ENCODE peak calls at places on chromosomes 1 and 21, in four cellular contexts. B is K562, O is GM12878, U is HepG2. W is an unnamed sample.

GRCh38 chr21:46080171-46081021 is 17.5 kb upstream of the COL6A2 start:
- DNase-seq in B (no peak), O (no peak), U (no peak), W (no peak)

GRCh38 chr1:223712856-223713494 is 636 bp downstream of the CAPN2 start:
- DNase-seq in B (peak), O (no peak), U (no peak), W (no peak)

GRCh38 chr1:211601982-211602644 is 23.2 kb upstream of the SLC30A1 start:
- DNase-seq in B (no peak), O (no peak), U (no peak), W (no peak)

GRCh38 chr1:159925713-159926066 is 383 bp upstream of the TAGLN2 start:
- DNase-seq in B (peak), O (no peak), U (no peak), W (no peak)

GRCh38 chr21:41672543-41672915 is 94.3 kb downstream of the RIPK4 start:
- DNase-seq in B (no peak), O (no peak), U (no peak), W (no peak)

GRCh38 chr1:177914603-177915002 is 55.3 kb downstream of the SEC16B start:
- DNase-seq in B (no peak), O (no peak), U (peak), W (no peak)

GRCh38 chr1:100009458-100009857 is 39.7 kb downstream of the SLC35A3 start:
- DNase-seq in B (no peak), O (no peak), U (no peak), W (no peak)

GRCh38 chr21:14541840-14542495 is 4.1 kb downstream of the SAMSN1 start:
- DNase-seq in B (peak), O (no peak), U (no peak), W (no peak)

GRCh38 chr1:197013234-197013633 is 35.9 kb downstream of the CFHR5 start:
- DNase-seq in B (no peak), O (no peak), U (no peak), W (no peak)

GRCh38 chr21:42633858-42634257 is 19.6 kb upstream of the PDE9A start:
- DNase-seq in B (no peak), O (no peak), U (no peak), W (no peak)

GRCh38 chr1:4801192-4801924 is 146.9 kb downstream of the AJAP1 start:
- DNase-seq in B (no peak), O (no peak), U (no peak), W (no peak)

GRCh38 chr1:225321784-225322183 is 106.1 kb downstream of the LBR start:
- DNase-seq in B (no peak), O (no peak), U (no peak), W (no peak)

GRCh38 chr1:205069371-205070125 is 14.7 kb downstream of the TMEM81 start:
- DNase-seq in B (no peak), O (no peak), U (no peak), W (no peak)

GRCh38 chr1:149977345-149977744 is 33.2 kb downstream of the OTUD7B start:
- DNase-seq in B (no peak), O (no peak), U (no peak), W (no peak)

GRCh38 chr1:200118779-200119505 is 91.4 kb downstream of the NR5A2 start:
- DNase-seq in B (no peak), O (no peak), U (no peak), W (no peak)

GRCh38 chr21:31514598-31514997 is 144.9 kb upstream of the SOD1 start:
- DNase-seq in B (no peak), O (no peak), U (no peak), W (peak)

GRCh38 chr1:152148051-152148450 is 11.0 kb downstream of the RPTN start:
- DNase-seq in B (no peak), O (no peak), U (no peak), W (no peak)

GRCh38 chr1:246779561-246780175 is 55.5 kb downstream of the SCCPDH start:
- DNase-seq in B (no peak), O (no peak), U (no peak), W (no peak)

GRCh38 chr1:204465469-204466415 is 28.9 kb downstream of the PIK3C2B start:
- DNase-seq in B (peak), O (peak), U (no peak), W (no peak)

GRCh38 chr1:63004868-63005267 is 220.9 kb downstream of the ATG4C start:
- DNase-seq in B (peak), O (no peak), U (peak), W (peak)

GRCh38 chr21:17436626-17437111 is 76.2 kb upstream of the CXADR start:
- DNase-seq in B (no peak), O (no peak), U (peak), W (no peak)

GRCh38 chr1:16156848-16157495 is 1.1 kb upstream of the EPHA2 start:
- DNase-seq in B (no peak), O (no peak), U (peak), W (no peak)

GRCh38 chr1:204376919-204377799 is 17.4 kb upstream of the PLEKHA6 start:
- DNase-seq in B (no peak), O (no peak), U (peak), W (no peak)

GRCh38 chr1:164764333-164764732 is 205.3 kb downstream of the PBX1 start:
- DNase-seq in B (no peak), O (no peak), U (no peak), W (no peak)

GRCh38 chr1:26078286-26079177 is 11.1 kb upstream of the TRIM63 start:
- DNase-seq in B (peak), O (no peak), U (no peak), W (no peak)
- TF ChIP-seq TCF7 in B (no peak), O (no peak), U (no peak), W (no peak)

GRCh38 chr1:173302890-173303829 is 96.0 kb upstream of the TNFSF4 start:
- DNase-seq in B (peak), O (no peak), U (no peak), W (no peak)

GRCh38 chr1:173302366-173302765 is 95.2 kb upstream of the TNFSF4 start:
- DNase-seq in B (peak), O (no peak), U (no peak), W (no peak)

GRCh38 chr1:173303984-173304383 is 96.9 kb upstream of the TNFSF4 start:
- DNase-seq in B (no peak), O (no peak), U (no peak), W (no peak)

GRCh38 chr1:173307845-173308244 is 100.7 kb upstream of the TNFSF4 start:
- DNase-seq in B (no peak), O (no peak), U (no peak), W (no peak)

GRCh38 chr1:173304529-173305227 is 97.5 kb upstream of the TNFSF4 start:
- DNase-seq in B (no peak), O (no peak), U (no peak), W (no peak)
- TF ChIP-seq CTCF in B (no peak), O (no peak), U (no peak), W (no peak)

GRCh38 chr21:44934797-44935532 is 4.9 kb upstream of the SLX9 start:
- DNase-seq in B (no peak), O (no peak), U (no peak), W (no peak)
- TF ChIP-seq TCF7 in B (no peak), O (no peak), U (no peak), W (no peak)

GRCh38 chr1:47545912-47546483 is 108.2 kb downstream of the FOXD2 start:
- DNase-seq in B (no peak), O (no peak), U (no peak), W (peak)
- TF ChIP-seq CTCF in B (peak), O (no peak), U (no peak), W (no peak)

DNA sequence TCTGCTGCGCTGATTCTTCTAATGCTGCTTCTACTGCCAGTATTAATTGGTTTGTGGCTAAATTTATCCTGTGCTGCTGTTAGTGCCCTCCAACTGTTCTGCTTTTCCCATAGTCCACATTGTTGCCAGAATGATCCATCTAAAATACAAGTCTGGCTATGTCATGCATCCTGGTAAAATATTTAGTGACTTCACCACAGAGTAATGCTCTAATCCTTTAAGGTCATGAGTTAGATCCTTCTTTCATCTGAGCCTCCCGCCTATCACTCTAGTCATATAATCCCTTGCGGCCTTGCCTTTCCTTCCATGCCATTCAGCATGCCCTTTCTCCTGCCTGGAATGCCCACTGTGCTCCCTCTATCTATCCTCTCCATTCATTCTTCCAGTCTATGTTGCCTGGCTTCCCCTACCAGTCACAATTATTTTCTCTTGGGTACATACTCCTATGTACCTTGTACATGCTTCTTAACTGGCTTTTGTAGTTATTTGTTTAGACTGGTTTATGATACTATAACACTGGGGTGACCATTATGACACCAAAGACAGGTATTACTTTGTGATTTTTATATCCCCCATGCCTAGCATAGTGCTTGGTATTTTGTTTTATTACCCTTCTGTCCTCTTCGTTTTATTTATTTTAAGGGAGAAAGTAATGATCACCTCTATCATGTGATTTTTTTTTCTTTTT is 144.0 kb downstream of the MAGI3 start:
- DNase-seq in B (no peak), O (no peak), U (peak), W (no peak)
- TF ChIP-seq TCF7 in B (no peak), O (no peak), U (no peak), W (no peak)

GRCh38 chr1:202659541-202659940 is 50.7 kb downstream of the SYT2 start:
- DNase-seq in B (no peak), O (no peak), U (no peak), W (no peak)

GRCh38 chr1:202659974-202660373 is 50.3 kb downstream of the SYT2 start:
- DNase-seq in B (peak), O (no peak), U (no peak), W (no peak)

GRCh38 chr1:202662081-202662480 is 48.2 kb downstream of the SYT2 start:
- DNase-seq in B (no peak), O (no peak), U (no peak), W (no peak)

GRCh38 chr1:202663141-202663540 is 47.1 kb downstream of the SYT2 start:
- DNase-seq in B (no peak), O (no peak), U (no peak), W (no peak)

GRCh38 chr1:202661136-202661845 is 49.0 kb downstream of the SYT2 start:
- DNase-seq in B (no peak), O (no peak), U (no peak), W (no peak)
- TF ChIP-seq CTCF in B (peak), O (peak), U (peak), W (no peak)